ENCODE peak calls at places on chromosomes 16 and 17, in five cellular contexts. One of them, this sample, is unnamed.
A peak's percentile ranks its signal among the peaks of the same experiment; 100 is the strongest.

GRCh38 chr17:58504826-58505351 is 9.5 kb downstream of the MTMR4 start:
- DNase-seq in heart right ventricle: no peak
- DNase-seq in stimulated activated CD4-positive, alpha-beta T cell treated with anti-CD3 and anti-CD28 coated beads, Interleukin-15, amount 100 ng/mL, for 1 hour: no peak
- DNase-seq in CD8-positive, alpha-beta T cell: no peak
- DNase-seq in smooth muscle cell of the brain vasculature: no peak
- DNase-seq in this sample: no peak

GRCh38 chr17:50114849-50115357 is 15.1 kb downstream of the SAMD14 start:
- DNase-seq in stimulated activated CD4-positive, alpha-beta T cell treated with anti-CD3 and anti-CD28 coated beads, Interleukin-15, amount 100 ng/mL, for 1 hour: no peak
- DNase-seq in smooth muscle cell of the brain vasculature: no peak
- DNase-seq in heart right ventricle: no peak
- DNase-seq in CD8-positive, alpha-beta T cell: peak; percentile 30
- DNase-seq in this sample: peak; percentile 45

GRCh38 chr17:15264542-15264941 is 584 bp downstream of the PMP22 start:
- DNase-seq in heart right ventricle: peak; percentile 36
- DNase-seq in stimulated activated CD4-positive, alpha-beta T cell treated with anti-CD3 and anti-CD28 coated beads, Interleukin-15, amount 100 ng/mL, for 1 hour: no peak
- DNase-seq in CD8-positive, alpha-beta T cell: no peak
- DNase-seq in smooth muscle cell of the brain vasculature: no peak
- DNase-seq in this sample: no peak

GRCh38 chr17:27907976-27908558 is 14.9 kb upstream of the LYRM9 start:
- DNase-seq in heart right ventricle: no peak
- DNase-seq in stimulated activated CD4-positive, alpha-beta T cell treated with anti-CD3 and anti-CD28 coated beads, Interleukin-15, amount 100 ng/mL, for 1 hour: no peak
- DNase-seq in CD8-positive, alpha-beta T cell: no peak
- DNase-seq in smooth muscle cell of the brain vasculature: no peak
- DNase-seq in this sample: no peak

GRCh38 chr16:3180445-3180878 is 7.5 kb upstream of the OR1F1 start:
- DNase-seq in CD8-positive, alpha-beta T cell: no peak
- DNase-seq in stimulated activated CD4-positive, alpha-beta T cell treated with anti-CD3 and anti-CD28 coated beads, Interleukin-15, amount 100 ng/mL, for 1 hour: no peak
- DNase-seq in smooth muscle cell of the brain vasculature: no peak
- DNase-seq in heart right ventricle: no peak
- DNase-seq in this sample: no peak

GRCh38 chr16:35425270-35425669 is 1965.9 kb downstream of the TP53TG3F start:
- DNase-seq in CD8-positive, alpha-beta T cell: no peak
- DNase-seq in stimulated activated CD4-positive, alpha-beta T cell treated with anti-CD3 and anti-CD28 coated beads, Interleukin-15, amount 100 ng/mL, for 1 hour: no peak
- DNase-seq in smooth muscle cell of the brain vasculature: no peak
- DNase-seq in heart right ventricle: no peak
- DNase-seq in this sample: no peak

GRCh38 chr16:8931864-8932263 is 31.8 kb downstream of the USP7 start:
- DNase-seq in heart right ventricle: peak; percentile 65
- DNase-seq in stimulated activated CD4-positive, alpha-beta T cell treated with anti-CD3 and anti-CD28 coated beads, Interleukin-15, amount 100 ng/mL, for 1 hour: peak; percentile 9
- DNase-seq in smooth muscle cell of the brain vasculature: peak; percentile 12
- DNase-seq in CD8-positive, alpha-beta T cell: peak; percentile 61
- DNase-seq in this sample: no peak

GRCh38 chr17:11485336-11485735 is 112.9 kb upstream of the DNAH9 start:
- DNase-seq in CD8-positive, alpha-beta T cell: no peak
- DNase-seq in smooth muscle cell of the brain vasculature: no peak
- DNase-seq in heart right ventricle: no peak
- DNase-seq in stimulated activated CD4-positive, alpha-beta T cell treated with anti-CD3 and anti-CD28 coated beads, Interleukin-15, amount 100 ng/mL, for 1 hour: no peak
- DNase-seq in this sample: no peak

GRCh38 chr17:55320594-55321506 is 56.1 kb downstream of the HLF start:
- DNase-seq in smooth muscle cell of the brain vasculature: no peak
- DNase-seq in heart right ventricle: no peak
- DNase-seq in stimulated activated CD4-positive, alpha-beta T cell treated with anti-CD3 and anti-CD28 coated beads, Interleukin-15, amount 100 ng/mL, for 1 hour: no peak
- DNase-seq in CD8-positive, alpha-beta T cell: no peak
- DNase-seq in this sample: no peak

GRCh38 chr17:4953461-4953961 is 2.6 kb downstream of the ENO3 start:
- DNase-seq in CD8-positive, alpha-beta T cell: no peak
- DNase-seq in stimulated activated CD4-positive, alpha-beta T cell treated with anti-CD3 and anti-CD28 coated beads, Interleukin-15, amount 100 ng/mL, for 1 hour: no peak
- DNase-seq in smooth muscle cell of the brain vasculature: no peak
- DNase-seq in heart right ventricle: no peak
- DNase-seq in this sample: no peak